ENCODE peak calls at places on chromosome 6, in six cellular contexts. X is adrenal gland, T is NB4, B is OCI-LY7, E is glutamatergic neuron, K is epithelial cell of esophagus. F is an unnamed sample.

GRCh38 chr6:4577406-4577805 is 198.8 kb upstream of the CDYL start:
- DNase-seq in X (no peak), T (no peak), B (no peak), E (no peak), K (peak; percentile 23), F (no peak)

GRCh38 chr6:131949909-131950766 is 1.0 kb downstream of the CCN2 start:
- DNase-seq in X (peak; percentile 55), T (no peak), B (no peak), E (peak; percentile 88), K (peak; percentile 76), F (peak; percentile 50)

GRCh38 chr6:122696853-122697252 is 82.7 kb upstream of the FABP7 start:
- DNase-seq in X (no peak), T (no peak), B (no peak), E (no peak), K (peak; percentile 97), F (no peak)

GRCh38 chr6:40194771-40195170 is 260.5 kb upstream of the MOCS1 start:
- DNase-seq in X (no peak), T (no peak), B (no peak), E (no peak), K (no peak), F (no peak)

GRCh38 chr6:134331255-134331654 is 13.3 kb upstream of the SGK1 start:
- DNase-seq in X (peak; percentile 39), T (no peak), B (no peak), E (no peak), K (no peak), F (no peak)

GRCh38 chr6:128158496-128158895 is 257.6 kb upstream of the THEMIS start:
- DNase-seq in X (no peak), T (no peak), B (no peak), E (no peak), K (no peak), F (no peak)

GRCh38 chr6:132259070-132259469 is 142.2 kb downstream of the MOXD1 start:
- DNase-seq in X (no peak), T (peak; percentile 5), B (peak; percentile 45), E (no peak), K (peak; percentile 46), F (no peak)

GRCh38 chr6:13455604-13456003 is 31.8 kb downstream of the GFOD1 start:
- DNase-seq in X (no peak), T (no peak), B (peak; percentile 27), E (no peak), K (no peak), F (no peak)

GRCh38 chr6:27608916-27609883 is 136.3 kb upstream of the ZNF184 start:
- DNase-seq in X (no peak), T (peak; percentile 83), B (peak; percentile 51), E (no peak), K (peak; percentile 89), F (no peak)

GRCh38 chr6:118249680-118250079 is 298.4 kb upstream of the PLN start:
- DNase-seq in X (no peak), T (peak; percentile 8), B (peak; percentile 46), E (no peak), K (no peak), F (no peak)

GRCh38 chr6:28124350-28124970 is at the start of gene ZSCAN16:
- DNase-seq in X (peak; percentile 82), T (peak; percentile 89), B (peak; percentile 85), E (peak; percentile 94), K (peak; percentile 91), F (peak; percentile 74)

GRCh38 chr6:20096506-20096905 is 115.8 kb downstream of the MBOAT1 start:
- DNase-seq in X (no peak), T (no peak), B (no peak), E (no peak), K (no peak), F (no peak)

GRCh38 chr6:148177589-148178233 is 164.9 kb upstream of the SASH1 start:
- DNase-seq in X (peak; percentile 76), T (peak; percentile 44), B (peak; percentile 6), E (peak; percentile 64), K (peak; percentile 66), F (peak; percentile 50)

GRCh38 chr6:111950661-111951426 is 77.6 kb upstream of the FYN start:
- DNase-seq in X (no peak), T (no peak), B (no peak), E (no peak), K (no peak), F (no peak)

GRCh38 chr6:26218824-26219223 is 131.6 kb downstream of the HFE start:
- DNase-seq in X (no peak), T (no peak), B (peak; percentile 58), E (no peak), K (no peak), F (no peak)

GRCh38 chr6:26217714-26218075 is 130.5 kb downstream of the HFE start:
- DNase-seq in X (no peak), T (peak; percentile 47), B (no peak), E (no peak), K (peak; percentile 38), F (no peak)

GRCh38 chr6:26215200-26216014 is 128.2 kb downstream of the HFE start:
- DNase-seq in X (no peak), T (no peak), B (peak; percentile 87), E (no peak), K (peak; percentile 57), F (no peak)

GRCh38 chr6:26216015-26216885 is 129.0 kb downstream of the HFE start:
- DNase-seq in X (peak; percentile 74), T (peak; percentile 99), B (peak; percentile 98), E (peak; percentile 64), K (peak; percentile 98), F (peak; percentile 88)

DNA sequence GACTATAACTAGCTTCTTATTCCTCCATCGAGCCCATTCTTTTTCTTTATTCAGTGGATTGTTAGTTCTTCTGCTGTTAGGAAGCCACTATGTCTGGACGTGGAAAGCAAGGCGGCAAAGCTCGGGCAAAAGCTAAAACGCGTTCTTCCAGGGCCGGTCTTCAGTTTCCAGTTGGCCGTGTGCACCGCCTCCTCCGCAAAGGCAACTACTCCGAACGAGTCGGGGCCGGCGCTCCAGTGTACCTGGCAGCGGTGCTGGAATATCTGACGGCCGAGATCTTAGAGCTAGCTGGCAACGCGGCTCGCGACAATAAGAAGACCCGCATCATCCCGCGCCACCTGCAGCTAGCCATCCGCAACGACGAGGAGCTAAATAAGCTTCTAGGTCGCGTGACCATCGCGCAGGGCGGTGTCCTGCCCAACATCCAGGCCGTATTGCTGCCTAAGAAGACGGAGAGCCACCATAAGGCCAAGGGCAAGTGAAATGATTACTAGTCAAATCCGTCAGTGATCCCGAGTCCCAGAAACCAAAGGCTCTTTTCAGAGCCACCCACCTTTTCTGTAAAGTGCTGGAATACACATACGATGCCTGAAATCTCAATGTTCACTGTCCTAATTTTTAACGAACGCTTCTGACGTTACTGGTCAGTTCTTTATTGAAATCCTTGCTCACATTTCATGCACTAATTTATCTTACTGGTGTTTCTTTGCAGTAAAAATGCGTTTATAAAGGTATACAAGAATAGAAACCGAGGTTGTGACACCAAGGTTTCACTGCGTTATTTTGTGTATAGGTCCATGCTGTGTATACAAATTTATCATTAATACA is 129.9 kb downstream of the HFE start:
- DNase-seq in X (peak; percentile 91), T (peak; percentile 98), B (peak; percentile 91), E (peak; percentile 90), K (peak; percentile 86), F (peak; percentile 33)
- TF ChIP-seq CTCF in X (peak; percentile 35), T (peak; percentile 10), B (peak; percentile 33), E (peak; percentile 62), K (peak; percentile 54), F (no peak)

DNA sequence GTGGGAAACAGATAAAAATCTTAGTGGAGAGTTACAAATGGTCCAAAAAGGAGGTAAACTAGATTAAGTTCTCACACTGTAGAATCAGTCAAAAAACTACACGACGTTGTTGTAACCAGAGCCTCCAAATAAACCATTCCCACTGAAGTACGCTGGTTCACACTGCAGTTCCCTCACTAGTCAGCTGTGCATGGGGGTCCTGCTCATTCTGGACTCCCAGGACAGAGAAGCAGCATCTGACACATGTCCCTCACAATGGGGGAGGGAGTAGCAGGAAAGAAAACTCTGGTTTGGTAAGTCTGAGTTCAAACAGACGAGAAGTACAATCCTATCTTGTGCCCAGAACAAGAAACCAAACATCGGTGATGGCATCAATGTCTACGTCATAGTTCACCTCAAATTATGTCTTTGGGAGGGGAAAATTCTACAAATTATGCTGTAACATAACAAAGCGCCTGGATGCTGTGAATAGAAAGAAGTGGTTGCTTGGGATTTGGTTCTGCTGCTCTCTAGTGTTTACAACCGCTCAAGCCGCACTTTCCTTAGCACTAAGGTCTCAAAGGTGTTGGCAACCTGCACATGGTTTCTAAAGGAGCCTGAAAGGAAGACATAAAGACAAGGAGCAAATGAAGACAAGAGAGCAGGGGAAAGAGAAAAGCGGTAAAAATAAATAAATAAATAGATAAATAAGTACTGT is 208.0 kb downstream of the GMDS start:
- DNase-seq in X (no peak), T (peak; percentile 15), B (no peak), E (no peak), K (peak; percentile 48), F (no peak)
- TF ChIP-seq CTCF in X (no peak), T (no peak), B (no peak), E (no peak), K (peak; percentile 45), F (no peak)

DNA sequence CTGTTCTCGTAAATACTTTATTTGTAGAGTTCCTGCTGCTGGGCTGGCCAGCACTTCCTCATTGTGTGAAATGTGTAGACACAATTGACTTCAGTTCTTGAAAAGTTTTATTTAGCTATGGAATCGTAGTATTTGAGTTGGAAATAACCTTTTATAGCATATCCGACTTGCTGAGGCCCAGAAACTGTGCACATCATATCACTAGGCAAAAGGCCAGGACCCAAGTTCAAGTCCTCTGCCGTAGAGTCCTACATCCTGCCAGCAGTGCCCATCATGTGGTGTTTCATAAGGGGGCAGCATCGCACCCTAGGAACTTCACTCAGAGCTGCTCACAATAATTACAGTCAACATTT is 207.7 kb upstream of the SNX9 start:
- DNase-seq in X (no peak), T (peak; percentile 85), B (no peak), E (no peak), K (no peak), F (no peak)
- TF ChIP-seq CTCF in X (no peak), T (peak; percentile 64), B (peak; percentile 45), E (no peak), K (no peak), F (peak; percentile 11)

GRCh38 chr6:16338577-16339262 is 100.3 kb downstream of the GMPR start:
- DNase-seq in X (peak; percentile 80), T (no peak), B (no peak), E (peak; percentile 74), K (peak; percentile 91), F (no peak)
- TF ChIP-seq CTCF in X (peak; percentile 31), T (peak; percentile 26), B (peak; percentile 31), E (peak; percentile 64), K (peak; percentile 63), F (no peak)

GRCh38 chr6:76876922-76877553 is 586.3 kb downstream of the HTR1B start:
- DNase-seq in X (peak; percentile 54), T (peak; percentile 43), B (no peak), E (peak; percentile 69), K (peak; percentile 65), F (no peak)
- TF ChIP-seq CTCF in X (peak; percentile 44), T (peak; percentile 32), B (no peak), E (peak; percentile 56), K (peak; percentile 59), F (peak; percentile 46)